ENCODE peak calls at places on chromosomes 12 and 14, in seven cellular contexts. N, J, C, M, L, R and U are unnamed samples.

GRCh38 chr12:78898416-78898815 is 33.8 kb downstream of the SYT1 start:
- DNase-seq in N (no peak), J (no peak), C (peak; percentile 18), M (no peak), L (no peak), R (peak; percentile 43), U (no peak)

GRCh38 chr14:103298620-103299019 is 35.4 kb upstream of the EIF5 start:
- DNase-seq in N (no peak), J (no peak), C (no peak), M (no peak), L (no peak), R (no peak), U (no peak)

GRCh38 chr14:49546766-49547165 is 39.4 kb downstream of the RPS29 start:
- DNase-seq in N (no peak), J (no peak), C (no peak), M (no peak), L (no peak), R (no peak), U (no peak)

GRCh38 chr14:65784574-65784973 is 372.0 kb downstream of the FUT8 start:
- DNase-seq in N (no peak), J (no peak), C (no peak), M (no peak), L (no peak), R (no peak), U (no peak)

GRCh38 chr12:51683763-51684357 is 92.8 kb downstream of the SCN8A start:
- DNase-seq in N (no peak), J (no peak), C (no peak), M (peak; percentile 65), L (peak; percentile 76), R (no peak), U (no peak)

GRCh38 chr12:65778268-65779090 is 45.8 kb upstream of the HMGA2 start:
- DNase-seq in N (no peak), J (no peak), C (no peak), M (peak; percentile 73), L (peak; percentile 71), R (no peak), U (no peak)

GRCh38 chr14:98077176-98077575 is 1194.8 kb downstream of the BCL11B start:
- DNase-seq in N (no peak), J (no peak), C (no peak), M (no peak), L (peak; percentile 95), R (no peak), U (no peak)

GRCh38 chr12:48071808-48072207 is 34.1 kb downstream of the SENP1 start:
- DNase-seq in N (no peak), J (no peak), C (no peak), M (no peak), L (no peak), R (no peak), U (no peak)

GRCh38 chr12:126369487-126370463 is 1304.5 kb downstream of the AACS start:
- DNase-seq in N (no peak), J (no peak), C (no peak), M (no peak), L (peak; percentile 21), R (no peak), U (no peak)

GRCh38 chr14:77653473-77653872 is 37.0 kb upstream of the SPTLC2 start:
- DNase-seq in N (peak; percentile 8), J (no peak), C (no peak), M (no peak), L (no peak), R (no peak), U (no peak)

GRCh38 chr12:38906482-38907170 is 1.2 kb upstream of the CPNE8 start:
- DNase-seq in N (peak; percentile 85), J (peak; percentile 88), C (peak; percentile 90), M (no peak), L (peak; percentile 78), R (peak; percentile 86), U (peak; percentile 71)

GRCh38 chr12:90859591-90859990 is 95.4 kb downstream of the CCER1 start:
- DNase-seq in N (no peak), J (no peak), C (no peak), M (no peak), L (no peak), R (no peak), U (no peak)

GRCh38 chr12:95337176-95337575 is 119.6 kb downstream of the VEZT start:
- DNase-seq in N (no peak), J (no peak), C (no peak), M (peak; percentile 12), L (no peak), R (no peak), U (no peak)

GRCh38 chr12:88643685-88644084 is 63.4 kb upstream of the KITLG start:
- DNase-seq in N (no peak), J (no peak), C (no peak), M (peak; percentile 28), L (no peak), R (no peak), U (no peak)

GRCh38 chr12:121328620-121329019 is 23.6 kb downstream of the ANAPC5 start:
- DNase-seq in N (no peak), J (no peak), C (no peak), M (no peak), L (no peak), R (no peak), U (no peak)

GRCh38 chr14:59229653-59230406 is 41.4 kb downstream of the DAAM1 start:
- DNase-seq in N (no peak), J (no peak), C (peak; percentile 53), M (no peak), L (no peak), R (no peak), U (no peak)

GRCh38 chr12:57631566-57632368 is 1.2 kb downstream of the B4GALNT1 start:
- DNase-seq in N (peak; percentile 30), J (no peak), C (no peak), M (no peak), L (no peak), R (no peak), U (no peak)

GRCh38 chr12:131831021-131831571 is 2.9 kb downstream of the MMP17 start:
- DNase-seq in N (no peak), J (no peak), C (no peak), M (no peak), L (no peak), R (no peak), U (no peak)

GRCh38 chr12:6069452-6070093 is 54.9 kb downstream of the VWF start:
- DNase-seq in N (no peak), J (no peak), C (no peak), M (peak; percentile 96), L (peak; percentile 82), R (peak; percentile 48), U (no peak)

GRCh38 chr14:103530390-103530789 is 1.4 kb downstream of the TRMT61A start:
- DNase-seq in N (no peak), J (no peak), C (peak; percentile 82), M (peak; percentile 13), L (no peak), R (peak; percentile 37), U (no peak)

GRCh38 chr12:79420146-79420618 is 270.6 kb downstream of the PAWR start:
- DNase-seq in N (no peak), J (peak; percentile 79), C (peak; percentile 64), M (peak; percentile 95), L (peak; percentile 86), R (no peak), U (no peak)

GRCh38 chr14:53979747-53980642 is 23.4 kb upstream of the BMP4 start:
- DNase-seq in N (no peak), J (no peak), C (no peak), M (peak; percentile 60), L (no peak), R (peak; percentile 24), U (no peak)

GRCh38 chr12:66768293-66768692 is 89.4 kb upstream of the GRIP1 start:
- DNase-seq in N (no peak), J (no peak), C (no peak), M (no peak), L (no peak), R (no peak), U (no peak)

GRCh38 chr14:103105580-103106168 is 11.1 kb downstream of the EXOC3L4 start:
- DNase-seq in N (no peak), J (no peak), C (no peak), M (no peak), L (no peak), R (no peak), U (no peak)

GRCh38 chr14:96735509-96735908 is 61.7 kb upstream of the VRK1 start:
- DNase-seq in N (no peak), J (no peak), C (peak; percentile 64), M (no peak), L (no peak), R (no peak), U (no peak)

GRCh38 chr12:85322715-85323114 is 42.7 kb downstream of the ALX1 start:
- DNase-seq in N (no peak), J (no peak), C (peak; percentile 19), M (no peak), L (no peak), R (no peak), U (no peak)
- TF ChIP-seq CTCF in N (no peak), J (no peak), C (no peak), M (no peak), L (no peak), R (no peak), U (no peak)

DNA sequence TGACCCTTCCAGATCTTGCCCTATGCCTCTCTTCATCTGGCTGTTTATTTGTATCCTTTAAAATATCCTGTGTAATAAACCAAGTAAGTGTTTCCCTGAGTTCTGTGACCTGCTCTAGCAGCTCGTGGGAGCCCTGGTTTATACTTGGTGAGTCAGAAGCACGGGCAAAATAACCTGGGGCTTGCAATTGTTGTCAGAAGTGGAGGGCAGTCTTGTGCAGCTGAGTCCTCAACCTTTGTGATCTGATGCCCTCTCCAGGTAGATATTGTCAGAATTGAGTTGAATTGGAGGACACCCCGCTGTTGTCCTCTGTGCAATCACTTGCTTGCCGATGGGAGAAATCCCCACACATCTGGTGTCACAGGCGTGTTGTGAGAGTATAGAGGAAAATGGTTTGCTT is 62.5 kb upstream of the PRICKLE1 start:
- DNase-seq in N (no peak), J (no peak), C (no peak), M (no peak), L (peak; percentile 37), R (no peak), U (no peak)
- TF ChIP-seq CTCF in N (no peak), J (no peak), C (no peak), M (no peak), L (no peak), R (no peak), U (no peak)

GRCh38 chr14:57293851-57294837 is 25.4 kb downstream of the AP5M1 start:
- DNase-seq in N (no peak), J (no peak), C (no peak), M (peak; percentile 35), L (peak; percentile 5), R (no peak), U (no peak)
- TF ChIP-seq CTCF in N (peak; percentile 62), J (no peak), C (peak; percentile 35), M (peak; percentile 49), L (no peak), R (no peak), U (peak; percentile 34)

DNA sequence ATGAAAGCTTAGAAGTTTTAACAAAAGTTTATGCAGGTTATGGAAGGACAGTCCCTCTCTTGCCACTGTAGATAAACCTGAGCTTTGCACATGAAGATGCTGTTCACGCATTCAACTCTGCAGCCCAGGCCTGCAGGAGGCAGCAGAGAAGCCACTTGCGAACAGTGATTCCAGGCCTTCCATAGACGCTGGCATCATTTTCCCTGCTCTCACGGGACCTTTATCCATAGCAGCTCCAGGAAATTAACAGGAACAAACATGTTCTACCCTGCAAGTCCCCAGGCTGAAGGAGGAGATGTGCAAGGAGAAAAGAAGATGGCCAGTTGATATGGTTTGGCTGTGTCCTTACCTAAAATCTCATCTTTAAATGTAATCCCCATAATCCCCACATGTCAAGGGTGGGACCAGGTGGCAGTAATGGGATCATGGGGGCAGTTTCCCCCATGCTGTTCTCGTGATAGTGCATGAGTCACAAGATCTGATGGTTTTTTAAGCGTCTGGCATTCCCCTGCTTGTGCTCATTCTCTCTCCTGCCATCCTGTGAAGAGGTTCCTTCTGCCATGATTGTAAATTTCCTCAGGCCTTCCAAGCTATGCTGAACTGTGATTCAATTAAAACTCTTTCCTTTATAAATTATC is 2.0 kb downstream of the ERP27 start:
- DNase-seq in N (no peak), J (no peak), C (no peak), M (no peak), L (peak; percentile 44), R (no peak), U (no peak)
- TF ChIP-seq CTCF in N (peak; percentile 32), J (peak; percentile 14), C (peak; percentile 23), M (no peak), L (peak; percentile 11), R (no peak), U (no peak)